ENCODE peak calls at places on chromosomes 13 and 19, in eight cellular contexts. U is effector memory CD4-positive, alpha-beta T cell; E is lung; Q is mucosa of descending colon; B is ascending aorta; J is CD4-positive, CD25-positive, alpha-beta regulatory T cell; H is body of pancreas; F is left lung. P is an unnamed sample.

GRCh38 chr13:36275190-36276002 is 22.2 kb downstream of the CCDC169 start:
- DNase-seq in F (no peak), U (no peak), Q (peak; percentile 73), B (no peak), E (no peak), H (peak; percentile 32), J (no peak), P (no peak)

GRCh38 chr13:24264976-24265375 is 44.4 kb upstream of the C1QTNF9 start:
- DNase-seq in B (no peak), U (peak; percentile 79), J (peak; percentile 72), F (peak; percentile 77), H (no peak), Q (peak; percentile 49), E (peak; percentile 56), P (peak; percentile 84)

GRCh38 chr19:47312366-47313006 is 2.8 kb downstream of the C5AR1 start:
- DNase-seq in U (no peak), F (no peak), B (no peak), E (no peak), H (no peak), Q (no peak), J (no peak), P (no peak)

GRCh38 chr13:71774863-71775262 is 92.1 kb downstream of the DACH1 start:
- DNase-seq in J (no peak), Q (no peak), H (no peak), F (no peak), B (no peak), U (no peak), E (no peak), P (no peak)

GRCh38 chr13:106078191-106078590 is 457.3 kb downstream of the EFNB2 start:
- DNase-seq in H (no peak), F (no peak), Q (no peak), J (no peak), B (no peak), U (no peak), E (no peak), P (no peak)

GRCh38 chr13:93640452-93640851 is 413.8 kb downstream of the GPC6 start:
- DNase-seq in E (no peak), U (no peak), B (no peak), J (no peak), H (no peak), Q (no peak), F (no peak), P (no peak)

GRCh38 chr19:32748497-32748896 is 28.9 kb downstream of the TDRD12 start:
- DNase-seq in U (no peak), H (no peak), Q (peak; percentile 5), E (no peak), J (no peak), F (no peak), B (no peak), P (peak; percentile 33)

GRCh38 chr13:46473806-46474205 is 79.2 kb upstream of the LRCH1 start:
- DNase-seq in U (no peak), F (no peak), E (no peak), H (no peak), Q (no peak), J (no peak), B (no peak), P (no peak)

GRCh38 chr19:12833747-12834417 is 497 bp downstream of the RTBDN start:
- DNase-seq in U (peak; percentile 13), B (no peak), H (no peak), E (no peak), F (peak; percentile 81), Q (no peak), J (peak; percentile 33), P (no peak)

DNA sequence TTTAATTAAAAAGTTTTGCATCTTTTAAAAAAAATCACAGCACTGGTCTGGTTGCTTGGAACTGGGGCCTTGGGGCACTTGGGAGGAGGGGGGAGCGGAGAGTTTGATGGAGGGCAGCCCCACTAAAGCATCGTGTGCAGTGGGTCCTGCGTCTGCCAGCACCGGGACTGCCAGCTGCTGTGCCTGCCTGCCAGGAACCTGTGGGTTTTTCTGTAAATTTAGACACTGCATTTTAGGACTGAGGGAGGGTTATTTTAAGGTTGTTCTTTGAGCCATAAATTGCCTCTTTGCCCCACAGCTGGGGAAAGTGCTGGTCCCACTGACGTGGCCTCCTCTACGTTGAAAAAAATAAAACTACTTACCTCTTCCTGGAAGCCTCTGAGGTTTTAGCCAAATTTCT is 2.9 kb downstream of the KLF2 start:
- DNase-seq in F (no peak), U (no peak), Q (no peak), J (no peak), B (no peak), H (no peak), E (no peak), P (peak; percentile 25)
- H3K4me3 ChIP-seq in F (peak overlapping the region; percentile 77), U (peak overlapping the region; percentile 98), Q (no peak overlapping the region), J (peak overlapping the region; percentile 98), B (peak overlapping the region; percentile 97), H (no peak overlapping the region), E (peak overlapping the region; percentile 35), P (peak overlapping the region; percentile 86)

DNA sequence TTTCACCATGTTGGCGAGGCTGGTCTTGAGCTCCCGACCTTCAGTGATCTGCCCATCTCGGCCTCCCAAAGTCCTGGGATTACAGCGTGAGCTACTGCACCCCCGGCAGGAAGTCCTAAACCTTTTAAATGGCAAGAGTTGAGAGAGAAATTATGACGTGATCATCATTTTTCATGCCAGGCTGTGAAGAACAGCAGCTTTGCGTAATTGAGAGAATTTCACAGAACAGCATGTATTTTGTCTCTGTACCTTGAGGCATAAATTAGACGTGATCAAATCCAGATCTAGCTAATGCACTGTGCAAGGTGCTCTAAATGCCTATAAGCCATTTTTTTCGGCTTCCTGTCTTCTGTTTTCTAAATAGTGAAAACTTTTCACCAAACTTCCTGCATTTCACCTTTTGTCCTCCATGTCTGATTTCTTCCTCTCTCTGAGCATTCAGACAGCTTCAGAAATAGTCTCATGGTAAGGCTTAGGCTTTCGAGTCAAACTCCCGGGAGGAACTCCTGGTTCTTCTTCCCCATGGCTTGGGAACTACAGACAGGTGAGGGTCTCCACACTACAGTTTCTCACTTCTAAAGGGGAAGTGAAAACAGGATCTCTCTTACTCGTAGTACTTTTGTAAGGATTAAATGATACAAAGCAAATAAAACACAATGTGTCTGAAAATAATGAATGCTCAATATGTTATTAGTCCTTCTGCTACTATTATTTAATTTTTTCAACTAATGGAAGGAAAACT is 51.0 kb downstream of the WDFY2 start:
- DNase-seq in J (no peak), F (no peak), E (no peak), H (no peak), U (no peak), Q (no peak), B (no peak), P (peak; percentile 25)
- H3K4me1 ChIP-seq in J (peaks cover 13% of the 10 kb centered on the region), F (peaks cover 32% of the 10 kb centered on the region), E (no peaks in the 10 kb centered on the region), H (peaks cover 69% of the 10 kb centered on the region), U (peaks cover 4% of the 10 kb centered on the region), Q (no peaks in the 10 kb centered on the region), B (peaks cover 3% of the 10 kb centered on the region), P (no peaks in the 10 kb centered on the region)

DNA sequence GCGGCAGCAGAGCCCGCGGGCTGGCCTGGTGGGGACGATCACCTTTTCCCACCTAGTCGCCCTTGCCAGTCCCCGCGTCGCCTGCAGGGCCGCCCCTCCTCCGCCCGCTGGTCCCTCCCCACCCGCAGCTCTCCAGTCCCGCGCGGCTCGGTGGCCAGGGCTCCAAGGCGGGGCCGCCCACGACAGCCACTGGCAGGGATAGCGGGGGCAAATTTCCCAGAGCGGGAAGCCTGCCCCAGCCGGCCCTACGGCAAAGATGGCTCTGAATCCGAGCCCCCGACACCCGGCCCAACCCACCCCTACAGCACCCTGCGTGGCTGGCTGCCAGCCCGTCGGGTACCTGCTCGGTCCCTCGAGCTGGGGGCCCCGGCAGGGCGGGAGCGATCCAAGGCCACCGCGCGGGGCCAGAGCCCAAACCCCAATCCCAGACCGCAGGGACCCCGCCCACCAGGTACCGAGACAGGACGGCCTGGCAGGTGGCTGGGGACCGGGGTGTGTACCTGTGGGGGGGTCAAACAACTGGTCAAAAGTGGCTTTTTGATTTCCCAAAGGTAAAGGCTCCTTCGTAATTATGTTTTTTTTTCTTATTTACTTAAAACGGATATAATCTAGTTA is 6.3 kb upstream of the ZNF98 start:
- DNase-seq in E (no peak), J (no peak), H (peak; percentile 15), F (no peak), U (no peak), B (no peak), Q (no peak), P (no peak)
- H3K9me3 ChIP-seq in E (no peaks in the 10 kb centered on the region), J (peaks cover 11% of the 10 kb centered on the region), H (peaks cover 8% of the 10 kb centered on the region), F (peaks cover 94% of the 10 kb centered on the region), U (peaks cover 5% of the 10 kb centered on the region), B (peaks cover 5% of the 10 kb centered on the region), Q (peaks cover 91% of the 10 kb centered on the region), P (no peaks in the 10 kb centered on the region)

GRCh38 chr13:99690426-99691189 is 189.3 kb downstream of the TM9SF2 start:
- DNase-seq in F (no peak), B (no peak), Q (no peak), U (no peak), E (no peak), H (no peak), J (no peak), P (no peak)
- H3K4me3 ChIP-seq in F (no peak overlapping the region), B (no peak overlapping the region), Q (no peak overlapping the region), U (no peak overlapping the region), E (no peak overlapping the region), H (no peak overlapping the region), J (no peak overlapping the region), P (no peak overlapping the region)

GRCh38 chr19:4378886-4379285 is 21.5 kb downstream of the SH3GL1 start:
- DNase-seq in Q (no peak), J (no peak), H (no peak), B (no peak), F (peak; percentile 44), E (no peak), U (no peak), P (no peak)

GRCh38 chr19:4376991-4377781 is 23.2 kb downstream of the SH3GL1 start:
- DNase-seq in U (no peak), H (peak; percentile 73), E (no peak), Q (no peak), F (peak; percentile 78), J (no peak), B (no peak), P (no peak)

GRCh38 chr19:4380254-4380727 is 20.1 kb downstream of the SH3GL1 start:
- DNase-seq in H (peak; percentile 36), U (peak; percentile 45), J (peak; percentile 41), B (no peak), F (peak; percentile 93), E (no peak), Q (peak; percentile 49), P (peak; percentile 64)

GRCh38 chr19:4376245-4376990 is 23.9 kb downstream of the SH3GL1 start:
- DNase-seq in F (no peak), E (no peak), B (no peak), U (no peak), Q (no peak), H (peak; percentile 49), J (no peak), P (no peak)

GRCh38 chr19:4379383-4380253 is 20.7 kb downstream of the SH3GL1 start:
- DNase-seq in E (peak; percentile 81), F (peak; percentile 86), U (no peak), B (no peak), H (peak; percentile 94), J (no peak), Q (peak; percentile 43), P (no peak)
- H3K4me1 ChIP-seq in E (peaks cover 39% of the 10 kb centered on the region), F (peaks cover 67% of the 10 kb centered on the region), U (peaks cover 41% of the 10 kb centered on the region), B (peaks cover 29% of the 10 kb centered on the region), H (peaks cover 72% of the 10 kb centered on the region), J (peaks cover 56% of the 10 kb centered on the region), Q (peaks cover 22% of the 10 kb centered on the region), P (peaks cover 27% of the 10 kb centered on the region)

P was measured in naive thymus-derived CD4-positive, alpha-beta T cell.